ENCODE peak calls at places on chromosome 16, in eight cellular contexts. Y is omental fat pad; V is fibroblast of lung; O is CD8-positive, alpha-beta T cell; G is psoas muscle; W is heart left ventricle; J is endodermal cell; B is AG09309. A is an unnamed sample.
A peak's percentile ranks its signal among the peaks of the same experiment; 100 is the strongest.

GRCh38 chr16:66290431-66290830 is 76.1 kb upstream of the CDH5 start:
- DNase-seq in Y (no peak), V (no peak), O (no peak), G (no peak), W (no peak), J (peak; percentile 30), B (no peak), A (no peak)

GRCh38 chr16:87236516-87237115 is 80.6 kb downstream of the C16orf95 start:
- DNase-seq in Y (no peak), V (no peak), O (no peak), G (no peak), W (no peak), J (no peak), B (no peak), A (no peak)

GRCh38 chr16:11675561-11676511 is 7.6 kb downstream of the SNN start:
- DNase-seq in Y (no peak), V (peak; percentile 40), O (no peak), G (peak; percentile 97), W (peak; percentile 75), J (peak; percentile 70), B (no peak), A (no peak)

GRCh38 chr16:2854700-2855309 is 3.2 kb downstream of the PRSS22 start:
- DNase-seq in Y (no peak), V (no peak), O (no peak), G (peak; percentile 14), W (no peak), J (peak; percentile 67), B (no peak), A (no peak)

GRCh38 chr16:66135376-66135775 is 231.1 kb upstream of the CDH5 start:
- DNase-seq in Y (no peak), V (peak; percentile 75), O (no peak), G (peak; percentile 75), W (no peak), J (no peak), B (no peak), A (peak; percentile 89)

GRCh38 chr16:2988590-2989099 is 8.4 kb upstream of the PKMYT1 start:
- DNase-seq in Y (no peak), V (no peak), O (no peak), G (no peak), W (no peak), J (peak; percentile 66), B (no peak), A (no peak)

GRCh38 chr16:14097182-14097951 is 26.2 kb downstream of the MRTFB start:
- DNase-seq in Y (no peak), V (no peak), O (no peak), G (no peak), W (no peak), J (no peak), B (no peak), A (peak; percentile 28)

GRCh38 chr16:52993179-52993578 is 59.5 kb downstream of the CHD9NB start:
- DNase-seq in Y (no peak), V (no peak), O (no peak), G (no peak), W (no peak), J (peak; percentile 60), B (no peak), A (no peak)

GRCh38 chr16:67766281-67766680 is 40.1 kb downstream of the RANBP10 start:
- DNase-seq in Y (no peak), V (peak; percentile 51), O (no peak), G (no peak), W (no peak), J (no peak), B (no peak), A (no peak)

GRCh38 chr16:66660422-66661209 is 35.9 kb downstream of the CMTM4 start:
- DNase-seq in Y (no peak), V (peak; percentile 91), O (no peak), G (peak; percentile 79), W (peak; percentile 76), J (peak; percentile 65), B (peak; percentile 56), A (peak; percentile 89)

GRCh38 chr16:19113577-19114358 is at the start of gene ITPRIPL2:
- DNase-seq in Y (peak; percentile 33), V (peak; percentile 91), O (no peak), G (peak; percentile 94), W (peak; percentile 96), J (peak; percentile 86), B (peak; percentile 69), A (peak; percentile 96)

GRCh38 chr16:10708969-10709368 is 14.2 kb upstream of the TEKT5 start:
- DNase-seq in Y (no peak), V (no peak), O (no peak), G (no peak), W (no peak), J (no peak), B (no peak), A (no peak)

GRCh38 chr16:73033271-73033998 is 14.5 kb downstream of the ZFHX3 start:
- DNase-seq in Y (no peak), V (no peak), O (no peak), G (no peak), W (no peak), J (peak; percentile 92), B (no peak), A (no peak)

GRCh38 chr16:50323335-50324011 is 45.3 kb downstream of the BRD7 start:
- DNase-seq in Y (no peak), V (peak; percentile 42), O (no peak), G (no peak), W (no peak), J (no peak), B (no peak), A (peak; percentile 82)

GRCh38 chr16:67770371-67770991 is 35.9 kb downstream of the RANBP10 start:
- DNase-seq in Y (no peak), V (peak; percentile 8), O (no peak), G (no peak), W (no peak), J (no peak), B (no peak), A (peak; percentile 69)

GRCh38 chr16:72664122-72664479 is 383.8 kb downstream of the ZFHX3 start:
- DNase-seq in Y (no peak), V (peak; percentile 27), O (no peak), G (no peak), W (no peak), J (peak; percentile 38), B (no peak), A (peak; percentile 31)

GRCh38 chr16:15609286-15609649 is 33.7 kb downstream of the MARF1 start:
- DNase-seq in Y (no peak), V (no peak), O (no peak), G (no peak), W (no peak), J (no peak), B (no peak), A (no peak)

GRCh38 chr16:56916571-56917403 is 15.2 kb upstream of the HERPUD1 start:
- DNase-seq in Y (no peak), V (no peak), O (no peak), G (no peak), W (no peak), J (no peak), B (no peak), A (no peak)

GRCh38 chr16:50677351-50677750 is 3.8 kb downstream of the SNX20 start:
- DNase-seq in Y (no peak), V (no peak), O (no peak), G (no peak), W (no peak), J (peak; percentile 66), B (no peak), A (no peak)

GRCh38 chr16:70018254-70018653 is 67.1 kb downstream of the CLEC18A start:
- DNase-seq in Y (no peak), V (peak; percentile 15), O (peak; percentile 28), G (no peak), W (no peak), J (peak; percentile 80), B (no peak), A (no peak)

GRCh38 chr16:85519540-85520231 is 93.4 kb upstream of the GSE1 start:
- DNase-seq in Y (no peak), V (no peak), O (no peak), G (no peak), W (no peak), J (no peak), B (no peak), A (no peak)

GRCh38 chr16:81899601-81900000 is 111.7 kb downstream of the SDR42E1 start:
- DNase-seq in Y (no peak), V (no peak), O (no peak), G (no peak), W (no peak), J (no peak), B (no peak), A (no peak)

GRCh38 chr16:23572394-23572793 is 14.9 kb downstream of the UBFD1 start:
- DNase-seq in Y (no peak), V (no peak), O (no peak), G (peak; percentile 80), W (no peak), J (no peak), B (no peak), A (no peak)

DNA sequence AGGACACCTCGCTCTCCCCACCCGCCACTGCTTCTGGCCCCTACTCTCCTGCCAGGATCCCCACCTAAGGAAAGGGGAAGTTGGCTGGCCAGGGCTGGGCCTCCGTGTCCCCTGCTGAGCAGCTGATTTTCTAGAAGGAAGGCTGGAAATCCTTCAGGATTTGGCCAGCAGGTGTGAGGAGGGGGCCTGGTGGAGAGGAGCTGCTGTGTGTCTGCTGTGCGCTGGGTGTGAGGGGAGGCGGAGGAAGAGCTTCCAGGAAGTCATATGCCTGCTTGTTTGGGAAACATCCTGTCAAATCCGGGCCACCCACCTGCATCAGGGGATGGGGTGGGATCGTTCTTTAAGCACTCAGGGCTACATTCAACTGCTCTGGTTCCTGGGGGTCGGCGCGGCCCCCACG is 28.6 kb downstream of the TPSG1 start:
- DNase-seq in Y (no peak), V (no peak), O (no peak), G (no peak), W (no peak), J (no peak), B (no peak), A (no peak)
- TF ChIP-seq CTCF in Y (no peak), V (no peak), O (no peak), G (no peak), W (no peak), J (no peak), B (no peak), A (no peak)

GRCh38 chr16:49281843-49282642 is 405 bp upstream of the CBLN1 start:
- DNase-seq in Y (no peak), V (peak; percentile 44), O (no peak), G (peak; percentile 89), W (peak; percentile 92), J (peak; percentile 96), B (no peak), A (peak; percentile 11)
- TF ChIP-seq CTCF in Y (no peak), V (no peak), O (no peak), G (peak; percentile 20), W (peak; percentile 39), J (peak; percentile 81), B (no peak), A (no peak)

GRCh38 chr16:1530349-1530882 is 3.0 kb upstream of the TMEM204 start:
- DNase-seq in Y (no peak), V (no peak), O (no peak), G (peak; percentile 39), W (no peak), J (no peak), B (no peak), A (no peak)
- TF ChIP-seq CTCF in Y (no peak), V (no peak), O (no peak), G (no peak), W (no peak), J (no peak), B (no peak), A (no peak)

DNA sequence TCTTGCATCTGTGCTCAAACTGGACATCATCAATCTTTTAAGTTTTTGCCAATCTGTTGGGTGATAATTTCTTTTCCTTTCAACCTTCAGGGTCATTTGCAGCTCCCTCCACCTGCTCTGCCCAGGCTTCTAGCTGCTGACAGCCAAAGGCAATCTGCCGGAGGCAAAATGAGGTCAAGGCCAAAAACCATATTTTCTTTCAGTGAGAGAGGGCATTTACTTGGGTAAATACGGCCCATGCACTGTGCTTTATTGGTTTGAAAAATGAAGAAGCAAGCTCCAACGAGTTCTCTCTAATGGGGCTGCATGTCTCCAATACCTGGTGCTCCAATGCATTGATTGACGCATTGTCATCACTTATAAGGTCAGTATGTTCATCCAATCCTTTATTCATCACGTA is 23.1 kb downstream of the RBFOX1 start:
- DNase-seq in Y (no peak), V (no peak), O (no peak), G (no peak), W (no peak), J (no peak), B (no peak), A (no peak)
- TF ChIP-seq CTCF in Y (no peak), V (no peak), O (no peak), G (no peak), W (no peak), J (no peak), B (no peak), A (no peak)

A was measured in fibroblast of villous mesenchyme.